ENCODE peak calls at places on chromosomes 12 and 14, in seven cellular contexts. T is memory B cell, M is RPMI7951, U is ovary, Q is AG20443, Z is skeletal muscle cell, K is NCI-H1105. X is an unnamed sample.
A peak's percentile ranks its signal among the peaks of the same experiment; 100 is the strongest.

GRCh38 chr12:5433081-5433839 is 1.4 kb downstream of the NTF3 start:
- DNase-seq in Q (peak; percentile 43), Z (no peak), M (no peak), K (peak; percentile 42), U (peak; percentile 63), T (no peak), X (peak; percentile 53)

GRCh38 chr14:71466942-71467341 is 465.3 kb upstream of the RGS6 start:
- DNase-seq in Q (no peak), T (no peak), Z (no peak), K (no peak), M (no peak), U (no peak), X (no peak)

GRCh38 chr14:64507376-64508156 is 3.0 kb downstream of the ZBTB1 start:
- DNase-seq in Z (no peak), T (no peak), Q (no peak), K (no peak), U (no peak), M (no peak), X (no peak)

GRCh38 chr14:61076531-61076930 is 95.5 kb downstream of the SLC38A6 start:
- DNase-seq in Q (peak; percentile 52), M (no peak), U (no peak), K (no peak), T (no peak), Z (no peak), X (no peak)

GRCh38 chr14:102020058-102020971 is 55.9 kb downstream of the DYNC1H1 start:
- DNase-seq in M (peak; percentile 90), Q (peak; percentile 71), K (no peak), U (no peak), Z (peak; percentile 53), T (no peak), X (no peak)

GRCh38 chr12:122282066-122282465 is 15.8 kb upstream of the VPS33A start:
- DNase-seq in M (peak; percentile 58), Q (peak; percentile 72), U (no peak), Z (peak; percentile 45), T (no peak), K (no peak), X (no peak)

GRCh38 chr14:100285021-100285912 is 21.0 kb downstream of the SLC25A29 start:
- DNase-seq in Q (peak; percentile 98), T (peak; percentile 96), U (peak; percentile 86), M (peak; percentile 16), Z (no peak), K (peak; percentile 60), X (peak; percentile 83)

GRCh38 chr12:128947199-128947598 is 93.9 kb downstream of the GLT1D1 start:
- DNase-seq in T (no peak), Q (no peak), U (no peak), M (no peak), K (no peak), Z (no peak), X (no peak)

GRCh38 chr14:68487805-68488590 is 304.9 kb downstream of the ZFP36L1 start:
- DNase-seq in Q (peak; percentile 34), K (no peak), U (no peak), Z (no peak), M (peak; percentile 74), T (no peak), X (no peak)

GRCh38 chr12:49950310-49951251 is at the start of gene AQP2:
- DNase-seq in Q (no peak), Z (no peak), M (no peak), T (no peak), K (no peak), U (peak; percentile 28), X (no peak)

GRCh38 chr14:31936100-31936499 is 141.0 kb upstream of the ARHGAP5 start:
- DNase-seq in K (no peak), U (no peak), Z (no peak), Q (no peak), M (no peak), T (no peak), X (no peak)

GRCh38 chr14:75627406-75627805 is 33.3 kb downstream of the ERG28 start:
- DNase-seq in Z (no peak), Q (no peak), K (no peak), T (no peak), U (no peak), M (no peak), X (no peak)

GRCh38 chr14:77682158-77682553 is 25.7 kb downstream of the ALKBH1 start:
- DNase-seq in M (peak; percentile 29), K (no peak), Z (no peak), U (no peak), Q (no peak), T (no peak), X (no peak)

GRCh38 chr12:64678248-64678647 is 68.0 kb downstream of the RASSF3 start:
- DNase-seq in T (no peak), K (no peak), Z (no peak), Q (no peak), U (no peak), M (no peak), X (no peak)

GRCh38 chr12:40970320-40970907 is 217.7 kb upstream of the PDZRN4 start:
- DNase-seq in T (no peak), Q (no peak), Z (no peak), K (no peak), M (no peak), U (no peak), X (no peak)

GRCh38 chr12:58416211-58416610 is 474.8 kb downstream of the ATP23 start:
- DNase-seq in T (no peak), M (peak; percentile 82), Q (peak; percentile 73), K (no peak), U (no peak), Z (peak; percentile 54), X (no peak)

GRCh38 chr12:54526800-54527630 is 22.4 kb upstream of the PDE1B start:
- DNase-seq in Z (no peak), U (peak; percentile 53), Q (peak; percentile 50), K (no peak), M (peak; percentile 9), T (peak; percentile 34), X (peak; percentile 77)

GRCh38 chr12:120290541-120291312 is 976 bp downstream of the RNU4-2 start:
- DNase-seq in M (no peak), Q (no peak), Z (no peak), U (peak; percentile 48), K (no peak), T (peak; percentile 29), X (no peak)

GRCh38 chr12:94616217-94616729 is 34.1 kb downstream of the TMCC3 start:
- DNase-seq in K (no peak), M (peak; percentile 62), U (no peak), Z (no peak), Q (no peak), T (no peak), X (no peak)

GRCh38 chr14:100828448-100828834 is 2.5 kb downstream of the MEG3 start:
- DNase-seq in U (peak; percentile 48), Q (peak; percentile 65), Z (no peak), M (no peak), T (no peak), K (no peak), X (no peak)

GRCh38 chr12:123916729-123917128 is 55.9 kb downstream of the CCDC92 start:
- DNase-seq in M (peak; percentile 29), U (no peak), Z (no peak), K (no peak), Q (no peak), T (no peak), X (no peak)

GRCh38 chr12:18752280-18752920 is 14.5 kb downstream of the CAPZA3 start:
- DNase-seq in Z (peak; percentile 96), K (no peak), U (no peak), T (no peak), Q (peak; percentile 78), M (peak; percentile 79), X (peak; percentile 18)

X was measured in glutamatergic neuron.